ENCODE peak calls at places on chromosomes 7 and 10, in five cellular contexts. A is IMR-90, K is endodermal cell, F is cardiac muscle cell, T is tibial artery. R is an unnamed sample. For H3K4me1, the result is how much of the 10 kb centered on the place peaks cover.

GRCh38 chr10:117445992-117446391 is 70.8 kb upstream of the PDZD8 start:
- DNase-seq in A (no peak), K (no peak), F (no peak), T (no peak), R (no peak)

GRCh38 chr10:36671607-36672006 is 453.8 kb upstream of the ANKRD30A start:
- DNase-seq in A (peak), K (no peak), F (no peak), T (no peak), R (no peak)

GRCh38 chr10:62459072-62459471 is 84.9 kb downstream of the ZNF365 start:
- DNase-seq in A (peak), K (no peak), F (peak), T (no peak), R (no peak)

GRCh38 chr10:110775022-110775379 is 96.7 kb upstream of the PDCD4 start:
- DNase-seq in A (no peak), K (no peak), F (no peak), T (no peak), R (peak)

GRCh38 chr10:5413012-5413938 is 918 bp downstream of the NET1 start:
- DNase-seq in A (peak), K (peak), F (peak), T (no peak), R (peak)

GRCh38 chr7:124032369-124033092 is at the start of gene TMEM229A:
- DNase-seq in A (peak), K (peak), F (peak), T (no peak), R (peak)

GRCh38 chr7:143325215-143325614 is 9.3 kb downstream of the CLCN1 start:
- DNase-seq in A (peak), K (no peak), F (no peak), T (no peak), R (no peak)

GRCh38 chr7:135761751-135762488 is 13.3 kb upstream of the FAM180A start:
- DNase-seq in A (peak), K (no peak), F (peak), T (peak), R (no peak)

GRCh38 chr7:127786184-127786583 is 134.2 kb downstream of the SND1 start:
- DNase-seq in A (peak), K (no peak), F (peak), T (no peak), R (no peak)

GRCh38 chr10:64733980-64734379 is 1212.8 kb downstream of the REEP3 start:
- DNase-seq in A (no peak), K (peak), F (peak), T (no peak), R (peak)

GRCh38 chr10:64738462-64738861 is 1217.3 kb downstream of the REEP3 start:
- DNase-seq in A (no peak), K (no peak), F (no peak), T (no peak), R (no peak)
- H3K4me3 ChIP-seq in A (no peak), K (no peak), F (no peak), T (no peak), R (no peak)

GRCh38 chr10:88090568-88091214 is 227.3 kb downstream of the PTEN start:
- DNase-seq in A (no peak), K (no peak), F (no peak), T (no peak), R (no peak)
- H3K4me1 ChIP-seq in A (under half), K (under half), F (under half), T (under half), R (under half)

GRCh38 chr7:114930107-114930521 is 8.2 kb downstream of the MDFIC start:
- DNase-seq in A (peak), K (peak), F (peak), T (no peak), R (no peak)
- H3K4me3 ChIP-seq in A (no peak), K (no peak), F (no peak), T (no peak), R (no peak)

GRCh38 chr10:46014683-46015405 is 15.6 kb downstream of the NCOA4 start:
- DNase-seq in A (peak), K (no peak), F (no peak), T (no peak), R (peak)

GRCh38 chr10:46018453-46019169 is 11.8 kb downstream of the NCOA4 start:
- DNase-seq in A (peak), K (no peak), F (peak), T (no peak), R (no peak)

GRCh38 chr10:46016190-46016589 is 14.2 kb downstream of the NCOA4 start:
- DNase-seq in A (no peak), K (no peak), F (no peak), T (no peak), R (no peak)

GRCh38 chr10:46017733-46018132 is 12.7 kb downstream of the NCOA4 start:
- DNase-seq in A (no peak), K (no peak), F (no peak), T (no peak), R (no peak)

DNA sequence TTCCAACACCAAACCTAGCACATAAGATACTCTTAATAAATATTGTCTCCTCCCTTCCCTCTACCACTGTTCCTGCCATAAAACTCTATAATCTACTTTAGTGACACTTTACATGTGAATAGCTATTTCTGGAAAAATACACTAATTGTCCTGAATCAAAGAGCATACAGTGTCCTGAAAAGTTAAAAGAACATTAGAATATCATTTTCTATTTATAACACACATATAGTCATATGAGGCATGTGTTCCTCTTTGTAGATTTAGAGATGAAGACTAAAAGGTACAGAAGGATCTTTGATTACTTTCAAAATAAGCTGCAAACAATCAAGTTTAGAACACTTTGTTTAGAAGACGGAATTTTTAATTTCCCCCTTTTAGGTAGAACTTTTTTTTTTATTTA is 13.6 kb downstream of the NCOA4 start:
- DNase-seq in A (no peak), K (no peak), F (no peak), T (no peak), R (no peak)
- H3K4me1 ChIP-seq in A (under half), K (under half), F (half or more), T (under half), R (under half)

R was measured in small intestine.